ENCODE peak calls at places on chromosomes 3 and 15, in five cellular contexts. Z is non-pigmented ciliary epithelial cell; P is fibroblast of the aortic adventitia; Q is choroid plexus epithelial cell; L is stimulated activated CD4-positive, alpha-beta T cell treated with anti-CD3 and anti-CD28 coated beads, Interleukin-1b, Interleukin-23, amount 100 ng/mL, for 48 hours. V is an unnamed sample.

GRCh38 chr3:171445805-171446204 is 14.4 kb downstream of the TNIK start:
- DNase-seq in L (no peak), Q (no peak), P (no peak), Z (no peak), V (no peak)

GRCh38 chr3:71069797-71070196 is 513.7 kb downstream of the FOXP1 start:
- DNase-seq in Q (peak; percentile 59), L (peak; percentile 69), Z (no peak), P (peak; percentile 82), V (no peak)

GRCh38 chr3:194832346-194833104 is 146.8 kb downstream of the FAM43A start:
- DNase-seq in Z (no peak), L (no peak), P (no peak), Q (no peak), V (no peak)

GRCh38 chr3:189393598-189393997 is 221.8 kb downstream of the TPRG1 start:
- DNase-seq in Z (no peak), P (no peak), L (no peak), Q (peak; percentile 40), V (no peak)

GRCh38 chr3:15556512-15556911 is 35.0 kb upstream of the COLQ start:
- DNase-seq in Z (no peak), Q (no peak), L (no peak), P (no peak), V (no peak)

GRCh38 chr15:21270474-21270873 is 169.8 kb downstream of the POTEB3 start:
- DNase-seq in Q (no peak), Z (no peak), L (no peak), P (no peak), V (no peak)

GRCh38 chr15:91849180-91849579 is 4.3 kb upstream of the SLCO3A1 start:
- DNase-seq in Z (no peak), P (no peak), Q (no peak), L (no peak), V (no peak)

GRCh38 chr3:197600796-197601565 is 45.2 kb upstream of the BDH1 start:
- DNase-seq in Z (no peak), L (no peak), P (no peak), Q (peak; percentile 31), V (peak; percentile 14)

GRCh38 chr15:52093539-52094502 is 18.8 kb downstream of the BCL2L10 start:
- DNase-seq in Z (peak; percentile 66), P (peak; percentile 91), Q (peak; percentile 94), L (no peak), V (peak; percentile 84)

GRCh38 chr3:104368760-104369159 is 997.9 kb upstream of the ALCAM start:
- DNase-seq in L (no peak), Q (no peak), Z (no peak), P (no peak), V (no peak)

GRCh38 chr3:161016417-161017313 is 88.5 kb downstream of the B3GALNT1 start:
- DNase-seq in L (no peak), Z (no peak), P (peak; percentile 58), Q (no peak), V (no peak)

GRCh38 chr3:188948658-188949400 is 222.9 kb upstream of the TPRG1 start:
- DNase-seq in Z (peak; percentile 99), P (peak; percentile 93), Q (peak; percentile 99), L (no peak), V (peak; percentile 96)

GRCh38 chr3:52036222-52036694 is 20.1 kb downstream of the DUSP7 start:
- DNase-seq in Q (no peak), L (no peak), Z (no peak), P (no peak), V (no peak)

GRCh38 chr3:51945926-51946500 is 3.9 kb downstream of the PARP3 start:
- DNase-seq in Z (no peak), P (no peak), L (no peak), Q (no peak), V (no peak)

GRCh38 chr3:52839892-52840545 is 5.2 kb upstream of the MUSTN1 start:
- DNase-seq in Q (no peak), P (no peak), Z (no peak), L (no peak), V (no peak)

GRCh38 chr3:3984053-3984452 is 184.8 kb downstream of the LRRN1 start:
- DNase-seq in Q (no peak), P (no peak), Z (no peak), L (no peak), V (no peak)

GRCh38 chr3:4425055-4425454 is 42.0 kb downstream of the SUMF1 start:
- DNase-seq in L (no peak), Z (no peak), P (no peak), Q (no peak), V (no peak)

GRCh38 chr3:69095636-69096035 is 10.9 kb downstream of the ARL6IP5 start:
- DNase-seq in Q (no peak), L (peak; percentile 30), P (no peak), Z (no peak), V (no peak)

GRCh38 chr3:46370784-46371183 is at the start of gene CCR5:
- DNase-seq in Z (no peak), Q (peak; percentile 17), L (peak; percentile 21), P (peak; percentile 15), V (no peak)

GRCh38 chr3:136305879-136306278 is 55.7 kb downstream of the PCCB start:
- DNase-seq in Q (no peak), P (peak; percentile 79), L (no peak), Z (no peak), V (peak; percentile 70)

GRCh38 chr3:98954242-98954641 is 52.7 kb upstream of the DCBLD2 start:
- DNase-seq in Z (no peak), P (no peak), L (no peak), Q (no peak), V (no peak)

GRCh38 chr3:184156522-184156955 is 1.4 kb downstream of the DVL3 start:
- DNase-seq in L (no peak), Z (no peak), P (peak; percentile 83), Q (peak; percentile 81), V (peak; percentile 60)

GRCh38 chr3:195084746-195085145 is 186.2 kb downstream of the XXYLT1 start:
- DNase-seq in Q (no peak), P (no peak), Z (no peak), L (no peak), V (no peak)

GRCh38 chr3:41726891-41727290 is 235.0 kb downstream of the ULK4 start:
- DNase-seq in Z (peak; percentile 17), L (no peak), P (no peak), Q (peak; percentile 75), V (no peak)

GRCh38 chr3:189685854-189686253 is 54.7 kb downstream of the TP63 start:
- DNase-seq in Z (peak; percentile 66), Q (peak; percentile 68), P (peak; percentile 85), L (no peak), V (peak; percentile 93)

GRCh38 chr3:23481660-23482278 is 278.6 kb downstream of the UBE2E2 start:
- DNase-seq in P (no peak), Z (no peak), Q (no peak), L (no peak), V (no peak)

GRCh38 chr3:63948995-63949394 is 36.8 kb upstream of the SCAANT1 start:
- DNase-seq in P (peak; percentile 54), L (no peak), Z (no peak), Q (peak; percentile 84), V (peak; percentile 74)

GRCh38 chr15:74585857-74586256 is 29.8 kb upstream of the CLK3 start:
- DNase-seq in Q (no peak), P (no peak), Z (no peak), L (no peak), V (no peak)

GRCh38 chr15:52120488-52120887 is 7.9 kb upstream of the BCL2L10 start:
- DNase-seq in Z (no peak), L (no peak), Q (no peak), P (no peak), V (no peak)

GRCh38 chr3:128336337-128337156 is 130.1 kb downstream of the DNAJB8 start:
- DNase-seq in Z (no peak), Q (no peak), L (no peak), P (no peak), V (no peak)

GRCh38 chr3:197482001-197482400 is 73.8 kb downstream of the BDH1 start:
- DNase-seq in Z (no peak), Q (peak; percentile 69), P (no peak), L (no peak), V (peak; percentile 76)

GRCh38 chr15:99442268-99442897 is 123.4 kb upstream of the MEF2A start:
- DNase-seq in Q (peak; percentile 97), Z (peak; percentile 56), P (peak; percentile 97), L (no peak), V (peak; percentile 90)

GRCh38 chr3:50195501-50196252 is 4.3 kb downstream of the GNAT1 start:
- DNase-seq in P (no peak), L (no peak), Q (no peak), Z (no peak), V (no peak)

GRCh38 chr3:133572158-133573053 is 1.1 kb upstream of the CDV3 start:
- DNase-seq in P (no peak), L (no peak), Q (no peak), Z (no peak), V (peak; percentile 53)

GRCh38 chr3:18097989-18098388 is 327.1 kb downstream of the SATB1 start:
- DNase-seq in L (no peak), Q (no peak), P (no peak), Z (no peak), V (no peak)

V was measured in IMR-90.